ENCODE peak calls at places on chromosomes 16 and 17, in four cellular contexts. One of them, this sample, is unnamed.

GRCh38 chr17:49414271-49414621 is 436 bp downstream of the PHB1 start:
- DNase-seq in mesendoderm: peak
- DNase-seq in IMR-90: no peak
- DNase-seq in H1: no peak
- DNase-seq in this sample: no peak

GRCh38 chr16:35188288-35189155 is 1729.1 kb downstream of the TP53TG3F start:
- DNase-seq in mesendoderm: peak
- DNase-seq in IMR-90: no peak
- DNase-seq in H1: no peak
- DNase-seq in this sample: no peak

GRCh38 chr17:78780852-78781338 is 1.2 kb downstream of the CYTH1 start:
- DNase-seq in mesendoderm: no peak
- DNase-seq in IMR-90: no peak
- DNase-seq in H1: no peak
- DNase-seq in this sample: no peak

GRCh38 chr17:45225964-45226530 is 4.4 kb downstream of the FMNL1 start:
- DNase-seq in mesendoderm: no peak
- DNase-seq in IMR-90: no peak
- DNase-seq in H1: no peak
- DNase-seq in this sample: peak

GRCh38 chr16:67673712-67674580 is 7.3 kb downstream of the C16orf86 start:
- DNase-seq in mesendoderm: no peak
- DNase-seq in IMR-90: no peak
- DNase-seq in H1: no peak
- DNase-seq in this sample: no peak

GRCh38 chr17:75271955-75272847 is 1.2 kb upstream of the MIF4GD start:
- DNase-seq in mesendoderm: no peak
- DNase-seq in IMR-90: peak
- DNase-seq in H1: no peak
- DNase-seq in this sample: peak

GRCh38 chr17:40443196-40443987 is at the start of gene IGFBP4:
- DNase-seq in mesendoderm: peak
- DNase-seq in IMR-90: peak
- DNase-seq in H1: no peak
- DNase-seq in this sample: peak

GRCh38 chr16:23448392-23448791 is 4.6 kb downstream of the COG7 start:
- DNase-seq in mesendoderm: no peak
- DNase-seq in IMR-90: peak
- DNase-seq in H1: no peak
- DNase-seq in this sample: no peak

GRCh38 chr17:78915872-78916632 is 9.1 kb downstream of the TIMP2 start:
- DNase-seq in mesendoderm: peak
- DNase-seq in IMR-90: no peak
- DNase-seq in H1: no peak
- DNase-seq in this sample: no peak

GRCh38 chr16:71904239-71904638 is 8.9 kb downstream of the IST1 start:
- DNase-seq in mesendoderm: no peak
- DNase-seq in IMR-90: no peak
- DNase-seq in H1: no peak
- DNase-seq in this sample: no peak

GRCh38 chr16:55475919-55476318 is 3.1 kb upstream of the MMP2 start:
- DNase-seq in mesendoderm: peak
- DNase-seq in IMR-90: no peak
- DNase-seq in H1: no peak
- DNase-seq in this sample: no peak

GRCh38 chr17:74354123-74354522 is 7.5 kb downstream of the BTBD17 start:
- DNase-seq in mesendoderm: peak
- DNase-seq in IMR-90: no peak
- DNase-seq in H1: no peak
- DNase-seq in this sample: peak

GRCh38 chr17:17411692-17412091 is 65.1 kb upstream of the MED9 start:
- DNase-seq in mesendoderm: no peak
- DNase-seq in IMR-90: no peak
- DNase-seq in H1: no peak
- DNase-seq in this sample: no peak

GRCh38 chr16:52912565-52913173 is 140.0 kb downstream of the CHD9NB start:
- DNase-seq in mesendoderm: peak
- DNase-seq in IMR-90: peak
- DNase-seq in H1: peak
- DNase-seq in this sample: peak

GRCh38 chr16:31333686-31334649 is 21.0 kb upstream of the ITGAX start:
- DNase-seq in mesendoderm: peak
- DNase-seq in IMR-90: peak
- DNase-seq in H1: no peak
- DNase-seq in this sample: peak

GRCh38 chr16:66616592-66616991 is 12.1 kb downstream of the CMTM3 start:
- DNase-seq in mesendoderm: peak
- DNase-seq in IMR-90: peak
- DNase-seq in H1: no peak
- DNase-seq in this sample: no peak

GRCh38 chr17:63446981-63447687 is 1.0 kb upstream of the CYB561 start:
- DNase-seq in mesendoderm: peak
- DNase-seq in IMR-90: no peak
- DNase-seq in H1: no peak
- DNase-seq in this sample: peak

GRCh38 chr17:44007346-44008204 is 3.2 kb downstream of the NAGS start:
- DNase-seq in mesendoderm: peak
- DNase-seq in IMR-90: no peak
- DNase-seq in H1: no peak
- DNase-seq in this sample: no peak

GRCh38 chr16:12245923-12246290 is 269.4 kb downstream of the SNX29 start:
- DNase-seq in mesendoderm: no peak
- DNase-seq in IMR-90: no peak
- DNase-seq in H1: no peak
- DNase-seq in this sample: no peak

GRCh38 chr17:80671823-80672105 is 127.1 kb downstream of the RPTOR start:
- DNase-seq in mesendoderm: no peak
- DNase-seq in IMR-90: no peak
- DNase-seq in H1: no peak
- DNase-seq in this sample: no peak

GRCh38 chr17:76714822-76715461 is 4.2 kb upstream of the MXRA7 start:
- DNase-seq in mesendoderm: peak
- DNase-seq in IMR-90: peak
- DNase-seq in H1: no peak
- DNase-seq in this sample: peak

GRCh38 chr17:32350662-32351418 is 883 bp downstream of the ZNF207 start:
- DNase-seq in mesendoderm: peak
- DNase-seq in IMR-90: peak
- DNase-seq in H1: no peak
- DNase-seq in this sample: no peak

GRCh38 chr16:79758615-79759346 is 158.2 kb upstream of the MAF start:
- DNase-seq in mesendoderm: no peak
- DNase-seq in IMR-90: no peak
- DNase-seq in H1: no peak
- DNase-seq in this sample: no peak

GRCh38 chr17:17053446-17054379 is 11.5 kb downstream of the MPRIP start:
- DNase-seq in mesendoderm: no peak
- DNase-seq in IMR-90: no peak
- DNase-seq in H1: no peak
- DNase-seq in this sample: peak

GRCh38 chr17:64275016-64275415 is 12.0 kb upstream of the TEX2 start:
- DNase-seq in mesendoderm: no peak
- DNase-seq in IMR-90: no peak
- DNase-seq in H1: no peak
- DNase-seq in this sample: no peak

GRCh38 chr16:4477966-4478365 is 1.8 kb downstream of the HMOX2 start:
- DNase-seq in mesendoderm: peak
- DNase-seq in IMR-90: peak
- DNase-seq in H1: no peak
- DNase-seq in this sample: no peak

GRCh38 chr17:41126412-41126811 is 2.4 kb upstream of the KRTAP4-12 start:
- DNase-seq in mesendoderm: no peak
- DNase-seq in IMR-90: no peak
- DNase-seq in H1: no peak
- DNase-seq in this sample: no peak

GRCh38 chr17:39598635-39599005 is 9.1 kb downstream of the NEUROD2 start:
- DNase-seq in mesendoderm: no peak
- DNase-seq in IMR-90: no peak
- DNase-seq in H1: no peak
- DNase-seq in this sample: no peak

GRCh38 chr16:74297296-74297665 is 667 bp downstream of the PSMD7 start:
- DNase-seq in mesendoderm: peak
- DNase-seq in IMR-90: peak
- DNase-seq in H1: no peak
- DNase-seq in this sample: no peak

GRCh38 chr17:18184143-18185007 is 747 bp downstream of the ALKBH5 start:
- DNase-seq in mesendoderm: peak
- DNase-seq in IMR-90: peak
- DNase-seq in H1: no peak
- DNase-seq in this sample: peak

GRCh38 chr16:10937068-10937859 is 5.0 kb downstream of the DEXI start:
- DNase-seq in mesendoderm: no peak
- DNase-seq in IMR-90: no peak
- DNase-seq in H1: no peak
- DNase-seq in this sample: no peak

GRCh38 chr17:42565523-42566214 is 1.2 kb upstream of the MLX start:
- DNase-seq in mesendoderm: no peak
- DNase-seq in IMR-90: no peak
- DNase-seq in H1: no peak
- DNase-seq in this sample: no peak

GRCh38 chr17:42568341-42569111 is 1.6 kb downstream of the MLX start:
- DNase-seq in mesendoderm: no peak
- DNase-seq in IMR-90: no peak
- DNase-seq in H1: no peak
- DNase-seq in this sample: no peak

GRCh38 chr17:42564815-42565522 is 1.9 kb upstream of the MLX start:
- DNase-seq in mesendoderm: no peak
- DNase-seq in IMR-90: no peak
- DNase-seq in H1: no peak
- DNase-seq in this sample: no peak

GRCh38 chr17:42566873-42567573 is at the start of gene MLX:
- DNase-seq in mesendoderm: peak
- DNase-seq in IMR-90: peak
- DNase-seq in H1: peak
- DNase-seq in this sample: peak

DNA sequence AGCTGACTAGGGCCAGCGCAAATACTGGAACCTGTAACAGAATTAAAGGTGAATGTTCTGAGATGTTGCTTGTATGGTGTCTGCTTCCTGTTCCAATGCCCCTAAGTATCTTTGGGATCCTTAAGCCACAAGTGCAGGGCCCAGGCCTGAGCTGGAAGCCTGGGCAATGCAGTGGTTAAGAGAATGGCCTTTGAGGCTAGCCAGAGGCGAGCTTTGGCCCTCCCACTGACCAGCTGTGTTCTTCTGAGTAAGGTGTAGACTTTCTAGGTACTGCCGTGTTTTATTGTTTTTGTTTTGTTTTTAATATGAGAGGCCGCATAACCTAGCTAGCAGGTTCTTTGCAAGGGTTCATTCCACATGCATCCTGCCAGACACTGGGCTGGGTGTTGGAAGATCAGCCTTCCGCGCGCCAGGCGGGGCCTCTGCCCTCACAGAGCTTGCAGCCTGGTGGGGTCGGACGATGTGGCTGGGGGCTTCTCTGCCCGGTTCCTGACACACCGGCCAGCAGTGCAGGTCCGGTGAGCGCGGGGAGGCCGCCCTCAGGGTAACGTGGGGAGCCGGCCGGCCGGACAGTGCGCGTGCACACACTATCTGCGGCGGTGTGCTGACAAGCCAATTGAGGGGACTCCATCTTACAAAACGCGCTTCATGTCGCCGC is 556 bp upstream of the MLX start:
- DNase-seq in mesendoderm: no peak
- DNase-seq in IMR-90: no peak
- DNase-seq in H1: no peak
- DNase-seq in this sample: no peak
- H3K4ac ChIP-seq in mesendoderm: peak
- H3K4ac ChIP-seq in IMR-90: peak
- H3K4ac ChIP-seq in H1: peak
- H3K4ac ChIP-seq in this sample: no peak

DNA sequence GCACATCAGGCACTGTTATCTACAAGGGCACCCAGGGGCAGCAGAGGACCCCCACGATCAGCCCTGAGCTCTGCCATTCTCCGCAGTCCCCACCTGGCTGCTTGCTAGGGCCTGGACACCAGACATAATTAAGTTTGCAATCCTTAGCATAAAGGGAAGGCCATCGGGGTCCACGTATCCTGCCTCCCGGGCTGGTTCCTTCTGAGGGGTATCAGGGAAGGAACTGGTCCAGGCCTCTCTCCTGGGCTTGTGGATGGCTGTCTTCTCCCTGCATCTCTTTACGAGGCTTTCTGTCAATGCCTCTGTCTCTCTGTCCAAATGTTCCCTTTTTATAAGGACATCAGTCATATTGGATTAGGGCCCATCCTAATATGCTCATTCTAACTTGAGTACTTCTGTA is 77.8 kb downstream of the CYLD start:
- DNase-seq in mesendoderm: no peak
- DNase-seq in IMR-90: no peak
- DNase-seq in H1: no peak
- DNase-seq in this sample: no peak
- H3K56ac ChIP-seq in mesendoderm: no peak
- H3K56ac ChIP-seq in IMR-90: no peak
- H3K56ac ChIP-seq in H1: no peak
- H3K56ac ChIP-seq in this sample: no peak

DNA sequence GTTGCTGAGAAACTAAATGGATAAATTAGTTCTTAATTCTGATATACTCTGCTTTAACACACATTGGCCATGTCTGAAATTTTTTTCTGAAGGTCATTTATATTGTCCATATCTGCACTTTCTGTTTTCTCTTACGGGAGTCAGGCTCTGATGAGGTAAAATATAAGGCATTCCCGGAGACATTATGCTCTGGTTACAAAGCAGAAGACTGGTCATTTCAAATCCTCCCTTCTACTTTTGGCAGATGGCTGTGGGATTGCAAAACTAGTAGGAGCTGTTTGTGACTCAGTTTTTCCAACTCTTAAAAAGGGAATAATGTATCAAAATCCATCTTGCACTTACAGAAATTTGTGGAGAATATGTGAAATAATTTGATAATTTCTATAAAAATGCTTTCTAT is 92.2 kb upstream of the CPHXL start:
- DNase-seq in mesendoderm: no peak
- DNase-seq in IMR-90: no peak
- DNase-seq in H1: no peak
- DNase-seq in this sample: no peak
- H3K4ac ChIP-seq in mesendoderm: no peak
- H3K4ac ChIP-seq in IMR-90: no peak
- H3K4ac ChIP-seq in H1: no peak
- H3K4ac ChIP-seq in this sample: no peak

DNA sequence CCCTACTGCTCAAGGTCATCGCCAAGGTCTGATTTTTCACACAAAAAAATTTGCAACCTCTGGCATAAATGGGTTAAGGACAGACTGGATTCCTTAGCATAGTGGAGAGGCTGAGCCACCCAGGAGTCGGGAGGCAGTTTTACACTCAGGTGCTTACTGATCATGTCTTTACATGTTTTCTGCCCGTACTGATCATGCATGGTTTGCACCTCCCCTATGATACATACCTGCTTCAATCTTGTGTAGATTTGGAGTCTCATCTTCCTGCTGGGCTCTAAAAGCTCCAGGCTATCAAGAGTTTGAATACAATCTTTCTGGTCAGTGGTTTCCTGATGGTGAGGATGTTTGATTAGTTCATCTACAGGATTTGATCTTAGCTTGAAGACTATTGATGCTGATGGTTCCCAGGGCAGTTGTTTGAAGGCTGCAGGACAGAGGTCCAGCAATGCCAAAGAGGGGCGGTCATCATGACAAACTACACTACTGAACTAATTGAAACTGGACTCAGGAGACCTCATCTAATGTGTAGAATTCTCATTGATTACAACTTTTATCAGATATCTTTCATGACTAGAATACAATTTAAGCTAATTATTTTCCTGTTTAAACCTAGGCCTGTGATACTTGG is 6.9 kb downstream of the C1QBP start:
- DNase-seq in mesendoderm: no peak
- DNase-seq in IMR-90: no peak
- DNase-seq in H1: no peak
- DNase-seq in this sample: no peak
- H3K56ac ChIP-seq in mesendoderm: no peak
- H3K56ac ChIP-seq in IMR-90: no peak
- H3K56ac ChIP-seq in H1: no peak
- H3K56ac ChIP-seq in this sample: no peak

This sample was measured in H9.